ENCODE peak calls at places on chromosomes 13 and 19, in five cellular contexts. Y is HEK293T, A is GM19239, Z is transverse colon, O is AG04449. R is an unnamed sample.

GRCh38 chr13:30868806-30869470 is 37.1 kb upstream of the MEDAG start:
- DNase-seq in A (no peak), Z (no peak), O (no peak), Y (no peak), R (no peak)

GRCh38 chr13:30907167-30907761 is 1.2 kb downstream of the MEDAG start:
- DNase-seq in Y (no peak), A (no peak), O (no peak), Z (no peak), R (peak; percentile 65)

GRCh38 chr19:7852851-7853759 is 21.1 kb downstream of the PRR36 start:
- DNase-seq in O (no peak), Z (peak; percentile 86), Y (peak; percentile 90), A (peak; percentile 98), R (peak; percentile 93)

GRCh38 chr13:109145631-109146030 is 516.2 kb downstream of the MYO16 start:
- DNase-seq in A (peak; percentile 69), Y (peak; percentile 20), O (no peak), Z (peak; percentile 30), R (peak; percentile 63)

GRCh38 chr13:75533866-75534265 is 3.8 kb downstream of the COMMD6 start:
- DNase-seq in Z (no peak), O (no peak), Y (no peak), A (no peak), R (peak; percentile 7)

GRCh38 chr19:44653977-44654784 is 10.5 kb downstream of the PVR start:
- DNase-seq in Y (peak; percentile 34), O (no peak), A (peak; percentile 75), Z (peak; percentile 81), R (peak; percentile 71)

GRCh38 chr13:113527272-113527958 is 36.9 kb upstream of the DCUN1D2 start:
- DNase-seq in A (no peak), Z (no peak), O (no peak), Y (no peak), R (no peak)

GRCh38 chr19:40365613-40366401 is 17.3 kb downstream of the PLD3 start:
- DNase-seq in O (no peak), Y (peak; percentile 79), Z (peak; percentile 50), A (peak; percentile 94), R (peak; percentile 59)

GRCh38 chr19:29678484-29679106 is 13.3 kb downstream of the PLEKHF1 start:
- DNase-seq in Y (no peak), A (no peak), Z (peak; percentile 28), O (no peak), R (no peak)

GRCh38 chr19:4930664-4931063 is 21.4 kb downstream of the UHRF1 start:
- DNase-seq in O (no peak), A (no peak), Z (no peak), Y (no peak), R (no peak)

GRCh38 chr19:3987619-3988371 is 2.5 kb upstream of the EEF2 start:
- DNase-seq in A (no peak), Z (peak; percentile 93), O (no peak), Y (peak; percentile 83), R (peak; percentile 89)

GRCh38 chr13:98927954-98928927 is 49.6 kb downstream of the DOCK9 start:
- DNase-seq in Y (no peak), O (no peak), A (no peak), Z (no peak), R (no peak)

GRCh38 chr19:6018786-6019185 is 40.8 kb upstream of the RANBP3 start:
- DNase-seq in A (no peak), Z (no peak), Y (no peak), O (no peak), R (no peak)

GRCh38 chr19:737591-738093 is 13.3 kb upstream of the MISP start:
- DNase-seq in A (peak; percentile 88), Y (peak; percentile 86), Z (peak; percentile 72), O (no peak), R (no peak)

GRCh38 chr13:99982741-99983400 is 1.3 kb downstream of the ZIC2 start:
- DNase-seq in A (no peak), Y (no peak), O (no peak), Z (no peak), R (no peak)

GRCh38 chr13:99657848-99658265 is 156.6 kb downstream of the TM9SF2 start:
- DNase-seq in Z (no peak), A (no peak), O (no peak), Y (no peak), R (peak; percentile 43)

GRCh38 chr19:3821857-3822364 is 35.7 kb upstream of the MATK start:
- DNase-seq in Z (peak; percentile 79), Y (peak; percentile 93), A (peak; percentile 93), O (no peak), R (peak; percentile 55)

GRCh38 chr13:34883381-34883780 is 58.7 kb upstream of the NBEA start:
- DNase-seq in O (no peak), A (no peak), Z (no peak), Y (no peak), R (no peak)

GRCh38 chr19:33601583-33601982 is 20.2 kb upstream of the CHST8 start:
- DNase-seq in O (no peak), Z (no peak), Y (no peak), A (no peak), R (no peak)

GRCh38 chr19:50167314-50167721 is 4.2 kb upstream of the IZUMO2 start:
- DNase-seq in Z (peak; percentile 67), O (no peak), Y (peak; percentile 28), A (no peak), R (peak; percentile 87)

R was measured in thyroid gland.